ENCODE peak calls at places on chromosomes 13 and 19, in six cellular contexts. One of them, this sample, is unnamed.

GRCh38 chr13:39296193-39296592 is 257.9 kb downstream of the NHLRC3 start:
- DNase-seq in glutamatergic neuron: no peak
- DNase-seq in Daoy: no peak
- DNase-seq in stimulated activated CD4-positive, alpha-beta T cell treated with anti-CD3 and anti-CD28 coated beads, Interleukin-4, amount 100 ng/mL, for 4 hours: no peak
- DNase-seq in activated naive CD4-positive, alpha-beta T cell treated with anti-CD3 and anti-CD28 coated beads, Interleukin-2, amount 10 ng/mL, durations not matched to agents 7 days and 5 days: no peak
- DNase-seq in EH: no peak
- DNase-seq in this sample: no peak

GRCh38 chr19:4266253-4267000 is 12.6 kb upstream of the SHD start:
- DNase-seq in activated naive CD4-positive, alpha-beta T cell treated with anti-CD3 and anti-CD28 coated beads, Interleukin-2, amount 10 ng/mL, durations not matched to agents 7 days and 5 days: no peak
- DNase-seq in Daoy: no peak
- DNase-seq in stimulated activated CD4-positive, alpha-beta T cell treated with anti-CD3 and anti-CD28 coated beads, Interleukin-4, amount 100 ng/mL, for 4 hours: no peak
- DNase-seq in EH: no peak
- DNase-seq in glutamatergic neuron: no peak
- DNase-seq in this sample: no peak

GRCh38 chr13:67097856-67098255 is 132.3 kb downstream of the PCDH9 start:
- DNase-seq in activated naive CD4-positive, alpha-beta T cell treated with anti-CD3 and anti-CD28 coated beads, Interleukin-2, amount 10 ng/mL, durations not matched to agents 7 days and 5 days: no peak
- DNase-seq in stimulated activated CD4-positive, alpha-beta T cell treated with anti-CD3 and anti-CD28 coated beads, Interleukin-4, amount 100 ng/mL, for 4 hours: no peak
- DNase-seq in Daoy: no peak
- DNase-seq in glutamatergic neuron: no peak
- DNase-seq in EH: no peak
- DNase-seq in this sample: no peak

GRCh38 chr13:73767747-73768315 is 366.4 kb downstream of the KLF12 start:
- DNase-seq in glutamatergic neuron: peak
- DNase-seq in Daoy: no peak
- DNase-seq in activated naive CD4-positive, alpha-beta T cell treated with anti-CD3 and anti-CD28 coated beads, Interleukin-2, amount 10 ng/mL, durations not matched to agents 7 days and 5 days: peak
- DNase-seq in EH: no peak
- DNase-seq in stimulated activated CD4-positive, alpha-beta T cell treated with anti-CD3 and anti-CD28 coated beads, Interleukin-4, amount 100 ng/mL, for 4 hours: peak
- DNase-seq in this sample: no peak

GRCh38 chr19:17450264-17451075 is 2.0 kb upstream of the TMEM221 start:
- DNase-seq in activated naive CD4-positive, alpha-beta T cell treated with anti-CD3 and anti-CD28 coated beads, Interleukin-2, amount 10 ng/mL, durations not matched to agents 7 days and 5 days: peak
- DNase-seq in stimulated activated CD4-positive, alpha-beta T cell treated with anti-CD3 and anti-CD28 coated beads, Interleukin-4, amount 100 ng/mL, for 4 hours: peak
- DNase-seq in EH: no peak
- DNase-seq in Daoy: peak
- DNase-seq in glutamatergic neuron: no peak
- DNase-seq in this sample: peak

GRCh38 chr13:35818577-35819165 is 312.5 kb downstream of the DCLK1 start:
- DNase-seq in EH: peak
- DNase-seq in activated naive CD4-positive, alpha-beta T cell treated with anti-CD3 and anti-CD28 coated beads, Interleukin-2, amount 10 ng/mL, durations not matched to agents 7 days and 5 days: no peak
- DNase-seq in Daoy: peak
- DNase-seq in glutamatergic neuron: no peak
- DNase-seq in stimulated activated CD4-positive, alpha-beta T cell treated with anti-CD3 and anti-CD28 coated beads, Interleukin-4, amount 100 ng/mL, for 4 hours: no peak
- DNase-seq in this sample: no peak

GRCh38 chr19:38588041-38588440 is 29.7 kb downstream of the MAP4K1 start:
- DNase-seq in EH: no peak
- DNase-seq in activated naive CD4-positive, alpha-beta T cell treated with anti-CD3 and anti-CD28 coated beads, Interleukin-2, amount 10 ng/mL, durations not matched to agents 7 days and 5 days: no peak
- DNase-seq in glutamatergic neuron: no peak
- DNase-seq in Daoy: no peak
- DNase-seq in stimulated activated CD4-positive, alpha-beta T cell treated with anti-CD3 and anti-CD28 coated beads, Interleukin-4, amount 100 ng/mL, for 4 hours: no peak
- DNase-seq in this sample: no peak

GRCh38 chr19:1360818-1361461 is 22.8 kb upstream of the NDUFS7 start:
- DNase-seq in EH: peak
- DNase-seq in Daoy: peak
- DNase-seq in glutamatergic neuron: no peak
- DNase-seq in activated naive CD4-positive, alpha-beta T cell treated with anti-CD3 and anti-CD28 coated beads, Interleukin-2, amount 10 ng/mL, durations not matched to agents 7 days and 5 days: no peak
- DNase-seq in stimulated activated CD4-positive, alpha-beta T cell treated with anti-CD3 and anti-CD28 coated beads, Interleukin-4, amount 100 ng/mL, for 4 hours: no peak
- DNase-seq in this sample: no peak

GRCh38 chr19:8204961-8205360 is 4.2 kb upstream of the CERS4 start:
- DNase-seq in stimulated activated CD4-positive, alpha-beta T cell treated with anti-CD3 and anti-CD28 coated beads, Interleukin-4, amount 100 ng/mL, for 4 hours: no peak
- DNase-seq in Daoy: no peak
- DNase-seq in EH: no peak
- DNase-seq in glutamatergic neuron: no peak
- DNase-seq in activated naive CD4-positive, alpha-beta T cell treated with anti-CD3 and anti-CD28 coated beads, Interleukin-2, amount 10 ng/mL, durations not matched to agents 7 days and 5 days: no peak
- DNase-seq in this sample: no peak

GRCh38 chr13:35865341-35866240 is 265.6 kb downstream of the DCLK1 start:
- DNase-seq in EH: no peak
- DNase-seq in activated naive CD4-positive, alpha-beta T cell treated with anti-CD3 and anti-CD28 coated beads, Interleukin-2, amount 10 ng/mL, durations not matched to agents 7 days and 5 days: no peak
- DNase-seq in Daoy: no peak
- DNase-seq in stimulated activated CD4-positive, alpha-beta T cell treated with anti-CD3 and anti-CD28 coated beads, Interleukin-4, amount 100 ng/mL, for 4 hours: no peak
- DNase-seq in glutamatergic neuron: no peak
- DNase-seq in this sample: no peak